ENCODE peak calls at places on chromosomes 4 and X, in nine cellular contexts. U is endothelial cell of umbilical vein, S is right cardiac atrium, W is tibial nerve, Q is gastrocnemius medialis, O is tibial artery, L is left lung, C is colonic mucosa, Y is ascending aorta. T is an unnamed sample.

GRCh38 chr4:105149771-105150170 is 3.1 kb downstream of the TET2 start:
- DNase-seq in U (peak; percentile 6), S (no peak), W (no peak), Q (no peak), O (no peak), L (no peak), C (no peak), Y (no peak), T (no peak)

GRCh38 chr4:122827899-122828601 is 1.4 kb downstream of the FGF2 start:
- DNase-seq in U (peak; percentile 71), S (peak; percentile 65), W (peak; percentile 22), Q (no peak), O (peak; percentile 74), L (no peak), C (peak; percentile 35), Y (no peak), T (no peak)

GRCh38 chr4:4726051-4726450 is 133.4 kb upstream of the MSX1 start:
- DNase-seq in U (no peak), S (no peak), W (no peak), Q (no peak), O (no peak), L (no peak), C (no peak), Y (no peak), T (no peak)

GRCh38 chr4:145299380-145300076 is 119.1 kb upstream of the OTUD4 start:
- DNase-seq in U (no peak), S (no peak), W (no peak), Q (no peak), O (no peak), L (no peak), C (no peak), Y (no peak), T (no peak)

GRCh38 chrX:49276671-49277519 is 7.3 kb downstream of the PPP1R3F start:
- DNase-seq in U (no peak), S (no peak), W (no peak), Q (peak; percentile 21), O (no peak), L (no peak), C (no peak), Y (no peak), T (no peak)

GRCh38 chrX:95884196-95884595 is 800.4 kb upstream of the DIAPH2 start:
- DNase-seq in U (peak; percentile 49), S (no peak), W (no peak), Q (no peak), O (no peak), L (no peak), C (no peak), Y (no peak), T (no peak)

GRCh38 chrX:97563531-97564133 is 679.9 kb downstream of the RPA4 start:
- DNase-seq in U (peak; percentile 75), S (peak; percentile 65), W (no peak), Q (no peak), O (no peak), L (no peak), C (peak; percentile 29), Y (no peak), T (no peak)

GRCh38 chrX:8815460-8816065 is 14.4 kb upstream of the FAM9A start:
- DNase-seq in U (peak; percentile 36), S (no peak), W (no peak), Q (no peak), O (no peak), L (no peak), C (peak; percentile 42), Y (no peak), T (no peak)

GRCh38 chr4:101328063-101328602 is 19.2 kb downstream of the PPP3CA start:
- DNase-seq in U (no peak), S (no peak), W (no peak), Q (no peak), O (no peak), L (no peak), C (no peak), Y (no peak), T (no peak)

GRCh38 chr4:145130788-145131398 is 32.8 kb downstream of the ABCE1 start:
- DNase-seq in U (peak; percentile 44), S (no peak), W (no peak), Q (no peak), O (no peak), L (no peak), C (no peak), Y (no peak), T (no peak)

GRCh38 chrX:102840871-102841705 is 96.0 kb upstream of the RAB40AL start:
- DNase-seq in U (peak; percentile 66), S (no peak), W (no peak), Q (no peak), O (no peak), L (no peak), C (no peak), Y (no peak), T (no peak)

GRCh38 chr4:2649604-2650114 is 106.5 kb downstream of the TNIP2 start:
- DNase-seq in U (no peak), S (no peak), W (no peak), Q (no peak), O (no peak), L (no peak), C (no peak), Y (no peak), T (no peak)

GRCh38 chr4:42519803-42520417 is 122.6 kb downstream of the SHISA3 start:
- DNase-seq in U (peak; percentile 74), S (no peak), W (peak; percentile 34), Q (no peak), O (no peak), L (no peak), C (peak; percentile 54), Y (no peak), T (no peak)

GRCh38 chr4:18698119-18698883 is 676.7 kb upstream of the LCORL start:
- DNase-seq in U (no peak), S (no peak), W (no peak), Q (no peak), O (no peak), L (no peak), C (no peak), Y (no peak), T (no peak)

DNA sequence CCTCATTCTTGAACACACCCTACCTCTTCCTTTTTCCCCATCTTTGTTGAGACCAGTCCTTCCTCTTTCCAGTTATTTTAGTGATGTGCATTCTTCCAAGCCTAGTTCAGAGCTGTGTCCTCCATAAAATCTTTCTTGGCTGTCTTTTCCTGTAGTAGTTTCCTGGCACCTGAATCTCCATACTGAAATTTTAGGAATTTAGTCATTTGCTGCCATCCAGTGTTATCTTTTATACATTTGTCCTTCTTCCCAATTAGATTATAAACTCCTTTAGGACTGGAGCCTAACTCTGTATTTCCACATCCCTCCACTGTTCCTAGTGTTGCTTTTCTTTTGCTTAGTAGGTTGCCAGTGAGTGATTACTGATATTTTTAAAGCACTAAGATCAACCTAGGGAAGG is 11.4 kb downstream of the FHIP1A start:
- DNase-seq in U (peak; percentile 18), S (no peak), W (no peak), Q (no peak), O (no peak), L (no peak), C (no peak), Y (no peak), T (no peak)
- H3K4me1 ChIP-seq in U (peaks cover 41% of the 10 kb centered on the region), S (no peaks in the 10 kb centered on the region), W (peaks cover 7% of the 10 kb centered on the region), Q (peaks cover 82% of the 10 kb centered on the region), O (no peaks in the 10 kb centered on the region), L (no peaks in the 10 kb centered on the region), C (no peaks in the 10 kb centered on the region), Y (no peaks in the 10 kb centered on the region), T (no peaks in the 10 kb centered on the region)

GRCh38 chrX:115564243-115564642 is 3.3 kb downstream of the PLS3 start:
- DNase-seq in U (peak; percentile 37), S (no peak), W (no peak), Q (no peak), O (no peak), L (no peak), C (no peak), Y (no peak), T (no peak)

GRCh38 chrX:115562492-115562872 is 1.5 kb downstream of the PLS3 start:
- DNase-seq in U (peak; percentile 56), S (no peak), W (no peak), Q (no peak), O (no peak), L (no peak), C (peak; percentile 19), Y (no peak), T (no peak)

GRCh38 chrX:115563633-115564182 is 2.7 kb downstream of the PLS3 start:
- DNase-seq in U (peak; percentile 36), S (no peak), W (no peak), Q (no peak), O (no peak), L (no peak), C (no peak), Y (no peak), T (no peak)

GRCh38 chrX:115561605-115562491 is 874 bp downstream of the PLS3 start:
- DNase-seq in U (peak; percentile 52), S (peak; percentile 76), W (no peak), Q (peak; percentile 70), O (peak; percentile 82), L (peak; percentile 78), C (peak; percentile 29), Y (no peak), T (peak; percentile 39)

GRCh38 chrX:115565888-115566287 is 4.9 kb downstream of the PLS3 start:
- DNase-seq in U (no peak), S (no peak), W (no peak), Q (no peak), O (no peak), L (no peak), C (no peak), Y (no peak), T (no peak)
- H3K4me1 ChIP-seq in U (peaks cover 27% of the 10 kb centered on the region), S (no peaks in the 10 kb centered on the region), W (peaks cover 13% of the 10 kb centered on the region), Q (peaks cover 3% of the 10 kb centered on the region), O (no peaks in the 10 kb centered on the region), L (no peaks in the 10 kb centered on the region), C (no peaks in the 10 kb centered on the region), Y (no peaks in the 10 kb centered on the region), T (no peaks in the 10 kb centered on the region)

DNA sequence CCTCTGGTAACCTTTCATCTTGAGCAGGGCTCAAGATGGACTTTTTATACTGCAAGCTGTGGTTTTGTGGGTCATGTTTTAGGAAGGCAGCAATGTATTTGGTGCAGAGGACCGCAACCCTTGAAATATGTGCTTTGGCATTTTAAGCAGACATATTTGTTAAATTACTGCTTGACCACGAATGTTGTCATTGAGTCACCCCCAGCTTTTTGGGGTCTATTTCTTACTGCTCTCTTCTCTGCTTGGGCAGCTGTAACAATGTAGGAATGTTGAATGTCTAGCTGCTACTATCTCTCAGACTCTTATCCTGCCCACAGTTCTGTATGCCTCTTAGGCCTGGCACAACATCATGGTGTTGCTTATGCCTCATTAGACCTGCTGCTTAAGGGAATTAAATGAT is 6.0 kb downstream of the RBPJ start:
- DNase-seq in U (no peak), S (no peak), W (no peak), Q (no peak), O (no peak), L (no peak), C (no peak), Y (no peak), T (no peak)
- H3K4me1 ChIP-seq in U (peaks cover 18% of the 10 kb centered on the region), S (peaks cover 6% of the 10 kb centered on the region), W (peaks cover 77% of the 10 kb centered on the region), Q (peaks cover 62% of the 10 kb centered on the region), O (peaks cover 27% of the 10 kb centered on the region), L (peaks cover 85% of the 10 kb centered on the region), C (peaks cover 4% of the 10 kb centered on the region), Y (no peaks in the 10 kb centered on the region), T (no peaks in the 10 kb centered on the region)

DNA sequence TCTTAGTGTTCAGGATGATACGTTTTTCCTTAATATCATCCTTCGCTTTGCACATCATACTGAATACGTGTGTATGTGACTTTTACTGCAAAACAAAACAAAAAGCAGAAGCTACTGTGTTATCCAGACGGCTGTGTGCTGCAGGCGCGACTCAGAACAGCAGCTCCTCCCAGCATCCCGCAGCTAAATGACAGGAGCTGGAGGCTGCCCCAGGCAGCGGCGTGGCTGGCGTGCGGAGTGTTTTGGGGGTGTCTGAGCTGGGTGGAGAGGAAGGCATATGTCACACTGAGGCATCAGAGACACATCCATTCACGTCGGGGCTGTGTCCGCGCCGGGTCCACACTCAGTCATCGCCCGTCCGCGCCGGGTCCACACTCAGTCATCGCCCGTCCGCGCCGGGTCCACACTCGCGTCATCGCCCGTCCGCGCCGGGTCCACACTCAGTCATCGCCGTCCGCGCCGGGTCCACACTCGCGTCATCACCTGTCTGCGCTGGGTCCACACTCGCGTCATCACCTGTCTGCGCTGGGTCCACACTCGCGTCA is 16.6 kb downstream of the PCGF3 start:
- DNase-seq in U (no peak), S (peak; percentile 51), W (no peak), Q (no peak), O (no peak), L (peak; percentile 57), C (no peak), Y (no peak), T (no peak)
- H3K4me1 ChIP-seq in U (peaks cover 22% of the 10 kb centered on the region), S (peaks cover 7% of the 10 kb centered on the region), W (peaks cover 60% of the 10 kb centered on the region), Q (peaks cover 9% of the 10 kb centered on the region), O (peaks cover 6% of the 10 kb centered on the region), L (peaks cover 27% of the 10 kb centered on the region), C (peaks cover 8% of the 10 kb centered on the region), Y (no peaks in the 10 kb centered on the region), T (peaks cover 8% of the 10 kb centered on the region)

T was measured in breast epithelium.